ENCODE peak calls at places on chromosomes 3 and 15, in ten cellular contexts. One of them, this sample, is unnamed.

GRCh38 chr3:106343841-106344240 is 475.0 kb upstream of the CBLB start:
- DNase-seq in stomach: no peak
- DNase-seq in heart left ventricle: no peak
- DNase-seq in suprapubic skin: no peak
- DNase-seq in ovary: no peak
- DNase-seq in esophagus muscularis mucosa: no peak
- DNase-seq in adrenal gland: no peak
- DNase-seq in lower leg skin: no peak
- DNase-seq in esophagus squamous epithelium: no peak
- DNase-seq in uterus: no peak
- DNase-seq in this sample: no peak

GRCh38 chr15:71465109-71465508 is 345.2 kb upstream of the NR2E3 start:
- DNase-seq in stomach: no peak
- DNase-seq in esophagus muscularis mucosa: no peak
- DNase-seq in lower leg skin: no peak
- DNase-seq in adrenal gland: no peak
- DNase-seq in ovary: no peak
- DNase-seq in suprapubic skin: no peak
- DNase-seq in uterus: no peak
- DNase-seq in esophagus squamous epithelium: no peak
- DNase-seq in heart left ventricle: no peak
- DNase-seq in this sample: no peak

GRCh38 chr15:43403616-43404015 is 32.7 kb downstream of the TUBGCP4 start:
- DNase-seq in suprapubic skin: no peak
- DNase-seq in ovary: no peak
- DNase-seq in heart left ventricle: no peak
- DNase-seq in uterus: no peak
- DNase-seq in esophagus squamous epithelium: no peak
- DNase-seq in adrenal gland: no peak
- DNase-seq in esophagus muscularis mucosa: no peak
- DNase-seq in lower leg skin: no peak
- DNase-seq in stomach: no peak
- DNase-seq in this sample: no peak

GRCh38 chr3:42804831-42805821 is 836 bp upstream of the HIGD1A start:
- DNase-seq in esophagus muscularis mucosa: no peak
- DNase-seq in uterus: peak; percentile 21
- DNase-seq in suprapubic skin: no peak
- DNase-seq in heart left ventricle: peak; percentile 8
- DNase-seq in lower leg skin: no peak
- DNase-seq in ovary: peak; percentile 41
- DNase-seq in stomach: peak; percentile 62
- DNase-seq in adrenal gland: peak; percentile 17
- DNase-seq in esophagus squamous epithelium: no peak
- DNase-seq in this sample: no peak

GRCh38 chr3:13642597-13642996 is 93.7 kb downstream of the FBLN2 start:
- DNase-seq in heart left ventricle: no peak
- DNase-seq in esophagus muscularis mucosa: no peak
- DNase-seq in lower leg skin: no peak
- DNase-seq in stomach: no peak
- DNase-seq in esophagus squamous epithelium: no peak
- DNase-seq in ovary: no peak
- DNase-seq in adrenal gland: no peak
- DNase-seq in suprapubic skin: no peak
- DNase-seq in uterus: no peak
- DNase-seq in this sample: no peak

GRCh38 chr15:85800460-85801123 is 5.9 kb upstream of the KLHL25 start:
- DNase-seq in esophagus squamous epithelium: no peak
- DNase-seq in uterus: no peak
- DNase-seq in ovary: no peak
- DNase-seq in stomach: peak; percentile 91
- DNase-seq in lower leg skin: peak; percentile 46
- DNase-seq in adrenal gland: peak; percentile 92
- DNase-seq in heart left ventricle: peak; percentile 62
- DNase-seq in suprapubic skin: no peak
- DNase-seq in esophagus muscularis mucosa: no peak
- DNase-seq in this sample: peak; percentile 96

GRCh38 chr3:114110439-114110838 is 53.9 kb downstream of the QTRT2 start:
- DNase-seq in ovary: no peak
- DNase-seq in heart left ventricle: no peak
- DNase-seq in suprapubic skin: no peak
- DNase-seq in stomach: no peak
- DNase-seq in esophagus squamous epithelium: no peak
- DNase-seq in adrenal gland: no peak
- DNase-seq in uterus: no peak
- DNase-seq in esophagus muscularis mucosa: no peak
- DNase-seq in lower leg skin: no peak
- DNase-seq in this sample: no peak

GRCh38 chr3:29922990-29923746 is 642.3 kb downstream of the RBMS3 start:
- DNase-seq in esophagus muscularis mucosa: no peak
- DNase-seq in esophagus squamous epithelium: no peak
- DNase-seq in suprapubic skin: no peak
- DNase-seq in stomach: no peak
- DNase-seq in ovary: no peak
- DNase-seq in uterus: no peak
- DNase-seq in lower leg skin: peak; percentile 51
- DNase-seq in heart left ventricle: peak; percentile 57
- DNase-seq in adrenal gland: no peak
- DNase-seq in this sample: no peak

GRCh38 chr3:143071776-143072175 is 47.8 kb upstream of the CHST2 start:
- DNase-seq in uterus: no peak
- DNase-seq in esophagus muscularis mucosa: no peak
- DNase-seq in stomach: no peak
- DNase-seq in ovary: no peak
- DNase-seq in heart left ventricle: no peak
- DNase-seq in suprapubic skin: no peak
- DNase-seq in esophagus squamous epithelium: no peak
- DNase-seq in lower leg skin: no peak
- DNase-seq in adrenal gland: no peak
- DNase-seq in this sample: no peak

GRCh38 chr15:97961067-97961954 is 808 bp downstream of the ARRDC4 start:
- DNase-seq in heart left ventricle: peak; percentile 56
- DNase-seq in ovary: peak; percentile 65
- DNase-seq in esophagus squamous epithelium: no peak
- DNase-seq in stomach: peak; percentile 53
- DNase-seq in esophagus muscularis mucosa: no peak
- DNase-seq in adrenal gland: peak; percentile 63
- DNase-seq in lower leg skin: peak; percentile 32
- DNase-seq in suprapubic skin: peak; percentile 86
- DNase-seq in uterus: peak; percentile 60
- DNase-seq in this sample: peak; percentile 70

GRCh38 chr3:143590660-143591059 is 257.6 kb downstream of the SLC9A9 start:
- DNase-seq in lower leg skin: no peak
- DNase-seq in esophagus squamous epithelium: no peak
- DNase-seq in esophagus muscularis mucosa: no peak
- DNase-seq in adrenal gland: no peak
- DNase-seq in uterus: no peak
- DNase-seq in heart left ventricle: no peak
- DNase-seq in stomach: no peak
- DNase-seq in ovary: no peak
- DNase-seq in suprapubic skin: no peak
- DNase-seq in this sample: no peak

DNA sequence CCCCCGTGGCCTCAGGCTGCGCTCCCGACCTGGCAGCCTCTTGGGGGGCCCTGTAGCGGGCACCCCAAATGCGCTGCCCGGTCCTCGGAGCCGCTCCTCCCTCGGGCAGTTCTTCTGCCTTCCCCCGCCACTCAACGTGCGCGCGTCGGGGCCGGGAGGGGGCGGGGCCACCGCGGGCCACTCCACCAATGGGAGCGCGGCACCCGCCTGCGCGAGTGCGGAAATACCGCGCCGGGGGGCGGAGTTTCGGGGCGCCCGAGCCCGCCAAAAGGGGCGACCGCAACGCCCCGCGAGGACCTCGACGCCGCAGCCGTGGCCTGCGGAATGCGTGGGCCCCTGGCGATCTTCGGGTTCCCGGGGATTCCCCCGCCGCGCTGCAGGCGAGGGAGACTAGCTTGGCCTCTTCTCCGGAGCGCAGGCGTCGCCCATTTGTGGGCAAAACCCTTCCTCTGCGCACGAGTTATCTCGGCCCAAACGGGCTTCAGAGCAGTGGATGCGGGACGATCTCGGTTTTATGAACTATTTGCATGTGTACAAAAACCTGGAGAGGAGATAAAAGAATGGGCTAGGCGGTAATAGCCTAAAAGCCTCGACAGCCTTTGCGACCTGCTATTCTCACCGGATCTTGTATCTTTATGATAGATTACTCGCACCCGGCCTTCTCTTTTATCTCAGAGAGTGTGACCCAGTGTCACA is at the start of gene TASOR:
- DNase-seq in ovary: peak; percentile 81
- DNase-seq in esophagus squamous epithelium: peak; percentile 40
- DNase-seq in heart left ventricle: peak; percentile 85
- DNase-seq in suprapubic skin: peak; percentile 89
- DNase-seq in lower leg skin: peak; percentile 71
- DNase-seq in stomach: peak; percentile 87
- DNase-seq in adrenal gland: peak; percentile 86
- DNase-seq in esophagus muscularis mucosa: peak; percentile 93
- DNase-seq in uterus: peak; percentile 83
- DNase-seq in this sample: peak; percentile 83
- TF ChIP-seq POLR2A in ovary: peak; percentile 75
- TF ChIP-seq POLR2A in esophagus squamous epithelium: peak; percentile 69
- TF ChIP-seq POLR2A in heart left ventricle: peak; percentile 84
- TF ChIP-seq POLR2A in suprapubic skin: peak; percentile 52
- TF ChIP-seq POLR2A in lower leg skin: no peak
- TF ChIP-seq POLR2A in stomach: no peak
- TF ChIP-seq POLR2A in adrenal gland: peak; percentile 33
- TF ChIP-seq POLR2A in esophagus muscularis mucosa: peak; percentile 68
- TF ChIP-seq POLR2A in uterus: peak; percentile 80
- TF ChIP-seq POLR2A in this sample: no peak

DNA sequence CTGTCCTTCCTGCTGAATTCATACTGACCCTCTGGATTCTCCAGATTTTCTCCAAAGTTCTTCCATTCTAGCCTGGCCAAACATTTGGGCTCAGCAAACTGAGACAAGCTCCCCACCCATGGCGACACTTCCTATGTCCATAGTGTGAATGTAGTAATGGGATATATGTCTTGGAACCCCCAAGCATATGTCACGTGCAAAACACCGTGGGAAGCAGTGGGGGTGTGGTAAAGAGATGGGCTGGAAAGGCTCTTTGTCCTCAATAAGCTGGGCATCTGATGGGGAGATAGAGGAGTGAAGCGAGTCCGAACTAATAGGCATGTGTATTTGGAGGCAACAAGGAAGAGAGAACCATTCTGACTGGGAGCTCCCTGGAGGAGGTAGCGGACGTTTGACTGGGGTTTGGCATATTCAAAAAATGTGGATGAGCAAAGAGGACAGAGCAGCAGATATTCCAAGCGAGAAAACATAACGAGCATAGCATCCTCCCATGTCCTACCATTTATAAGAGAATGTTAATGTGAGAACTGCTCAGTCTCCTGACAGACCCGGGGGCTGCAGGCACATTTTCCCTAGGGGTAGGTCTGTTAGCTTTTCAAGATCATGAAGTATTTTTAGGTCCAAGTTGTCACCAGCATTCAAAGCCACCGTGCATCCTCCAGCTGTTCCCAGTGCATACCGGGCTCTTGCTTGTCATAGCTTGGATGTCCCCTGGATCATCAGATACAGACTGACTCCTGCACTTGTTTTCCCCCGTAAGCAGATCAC is 25.6 kb downstream of the TPM1 start:
- DNase-seq in uterus: no peak
- DNase-seq in stomach: no peak
- DNase-seq in ovary: no peak
- DNase-seq in esophagus squamous epithelium: no peak
- DNase-seq in lower leg skin: no peak
- DNase-seq in suprapubic skin: no peak
- DNase-seq in esophagus muscularis mucosa: no peak
- DNase-seq in heart left ventricle: no peak
- DNase-seq in adrenal gland: no peak
- DNase-seq in this sample: no peak
- TF ChIP-seq CTCF in uterus: no peak
- TF ChIP-seq CTCF in stomach: no peak
- TF ChIP-seq CTCF in ovary: no peak
- TF ChIP-seq CTCF in esophagus squamous epithelium: no peak
- TF ChIP-seq CTCF in lower leg skin: no peak
- TF ChIP-seq CTCF in suprapubic skin: no peak
- TF ChIP-seq CTCF in esophagus muscularis mucosa: no peak
- TF ChIP-seq CTCF in heart left ventricle: no peak
- TF ChIP-seq CTCF in adrenal gland: no peak
- TF ChIP-seq CTCF in this sample: no peak

DNA sequence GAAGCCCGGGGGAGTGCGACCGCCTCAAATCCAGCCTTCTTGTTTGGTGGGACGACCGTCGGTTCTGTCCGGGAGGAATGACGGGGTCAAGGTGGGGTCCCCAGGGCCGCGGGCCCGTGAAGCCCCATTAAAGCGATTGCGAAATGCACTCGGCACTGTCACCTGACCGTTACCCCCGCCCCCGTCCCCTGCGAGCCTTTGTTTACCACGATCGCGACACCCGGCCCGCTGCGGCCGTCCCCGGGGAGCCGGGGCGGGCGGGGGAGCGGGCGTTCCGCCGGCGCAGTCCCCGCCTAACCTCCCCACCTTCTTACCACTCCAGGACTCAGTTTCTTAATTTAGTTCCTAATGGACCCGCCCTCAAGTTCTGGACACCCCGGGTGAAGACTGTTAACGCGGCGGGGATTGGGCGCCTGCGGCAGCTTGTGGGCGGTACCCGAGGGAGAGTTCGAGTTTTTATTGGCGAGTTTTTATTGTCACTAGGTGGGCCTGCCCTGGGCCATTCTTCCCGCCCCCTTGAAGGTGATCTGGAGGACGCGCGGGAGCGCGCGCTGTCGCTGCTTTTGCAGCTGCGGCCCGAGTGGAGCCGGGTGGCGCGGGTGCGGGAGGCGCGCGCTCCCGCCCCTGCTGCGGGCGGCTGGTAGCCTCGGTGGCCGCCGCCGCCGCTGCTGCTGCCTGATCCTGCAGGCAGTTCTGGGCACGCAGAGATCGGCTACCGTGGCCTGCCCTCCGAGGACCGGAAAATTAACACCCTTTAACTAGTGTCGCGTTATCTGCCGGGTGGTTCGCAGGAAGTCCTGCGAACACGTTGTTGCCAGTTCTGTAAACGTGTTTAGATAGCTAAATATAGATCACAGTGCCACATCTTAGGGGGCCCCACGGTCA is 1.0 kb downstream of the KLHL24 start:
- DNase-seq in ovary: peak; percentile 87
- DNase-seq in esophagus squamous epithelium: peak; percentile 74
- DNase-seq in uterus: peak; percentile 88
- DNase-seq in adrenal gland: peak; percentile 97
- DNase-seq in heart left ventricle: peak; percentile 96
- DNase-seq in suprapubic skin: peak; percentile 97
- DNase-seq in lower leg skin: peak; percentile 95
- DNase-seq in esophagus muscularis mucosa: peak; percentile 98
- DNase-seq in stomach: peak; percentile 95
- DNase-seq in this sample: peak; percentile 92
- TF ChIP-seq POLR2A in ovary: no peak
- TF ChIP-seq POLR2A in esophagus squamous epithelium: peak; percentile 45
- TF ChIP-seq POLR2A in uterus: peak; percentile 38
- TF ChIP-seq POLR2A in adrenal gland: peak; percentile 20
- TF ChIP-seq POLR2A in heart left ventricle: peak; percentile 85
- TF ChIP-seq POLR2A in suprapubic skin: no peak
- TF ChIP-seq POLR2A in lower leg skin: no peak
- TF ChIP-seq POLR2A in esophagus muscularis mucosa: peak; percentile 39
- TF ChIP-seq POLR2A in stomach: no peak
- TF ChIP-seq POLR2A in this sample: peak; percentile 55

DNA sequence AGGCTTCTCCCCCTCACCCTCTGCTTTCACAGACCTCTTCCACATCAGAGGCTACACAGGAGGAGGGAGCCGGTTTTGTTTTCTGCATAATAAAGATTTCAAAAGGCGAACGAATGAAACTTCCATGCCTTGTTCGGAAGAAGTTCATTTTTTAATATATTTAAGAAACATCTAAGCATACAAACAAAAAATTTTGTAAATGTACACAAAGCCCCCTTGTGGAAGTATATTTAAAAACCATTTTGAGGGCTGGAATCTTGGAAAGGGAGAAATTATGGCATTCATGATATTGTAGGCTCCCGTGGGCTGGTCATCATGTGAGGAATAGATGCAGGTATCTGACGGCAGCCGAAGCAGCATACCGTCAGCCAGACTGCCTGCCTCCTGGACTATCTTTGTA is 90.4 kb downstream of the MECOM start:
- DNase-seq in suprapubic skin: no peak
- DNase-seq in ovary: no peak
- DNase-seq in adrenal gland: no peak
- DNase-seq in uterus: no peak
- DNase-seq in heart left ventricle: no peak
- DNase-seq in esophagus muscularis mucosa: no peak
- DNase-seq in stomach: no peak
- DNase-seq in esophagus squamous epithelium: no peak
- DNase-seq in lower leg skin: no peak
- DNase-seq in this sample: no peak
- TF ChIP-seq CTCF in suprapubic skin: no peak
- TF ChIP-seq CTCF in ovary: no peak
- TF ChIP-seq CTCF in adrenal gland: no peak
- TF ChIP-seq CTCF in uterus: no peak
- TF ChIP-seq CTCF in heart left ventricle: peak; percentile 16
- TF ChIP-seq CTCF in esophagus muscularis mucosa: no peak
- TF ChIP-seq CTCF in stomach: no peak
- TF ChIP-seq CTCF in esophagus squamous epithelium: no peak
- TF ChIP-seq CTCF in lower leg skin: no peak
- TF ChIP-seq CTCF in this sample: no peak